ENCODE peak calls at places on chromosomes 7 and 10, in nine cellular contexts. W, I, R, V, O, Y, Q, B and H are unnamed samples.

GRCh38 chr7:67343566-67343965 is 346.9 kb downstream of the TYW1 start:
- DNase-seq in W (no peak), I (no peak), R (no peak), V (no peak), O (peak; percentile 19), Y (no peak), Q (no peak), B (peak; percentile 46), H (no peak)

GRCh38 chr7:5689118-5689517 is 92.3 kb downstream of the RNF216 start:
- DNase-seq in W (no peak), I (no peak), R (peak; percentile 87), V (no peak), O (no peak), Y (peak; percentile 50), Q (no peak), B (no peak), H (no peak)

GRCh38 chr7:32115831-32116230 is 45.6 kb upstream of the PDE1C start:
- DNase-seq in W (no peak), I (no peak), R (no peak), V (no peak), O (no peak), Y (no peak), Q (no peak), B (no peak), H (peak; percentile 81)

GRCh38 chr7:7276151-7276550 is 93.8 kb downstream of the C1GALT1 start:
- DNase-seq in W (peak; percentile 3), I (no peak), R (no peak), V (no peak), O (no peak), Y (no peak), Q (no peak), B (no peak), H (no peak)

GRCh38 chr10:5476918-5477525 is 22.3 kb downstream of the CALML5 start:
- DNase-seq in W (no peak), I (no peak), R (no peak), V (no peak), O (peak; percentile 62), Y (no peak), Q (no peak), B (no peak), H (no peak)

GRCh38 chr10:66837990-66838389 is 87.8 kb upstream of the LRRTM3 start:
- DNase-seq in W (no peak), I (no peak), R (no peak), V (no peak), O (no peak), Y (no peak), Q (no peak), B (no peak), H (peak; percentile 53)

GRCh38 chr10:30151581-30152389 is 92.4 kb upstream of the JCAD start:
- DNase-seq in W (peak; percentile 2), I (no peak), R (peak; percentile 2), V (no peak), O (peak; percentile 62), Y (no peak), Q (no peak), B (peak; percentile 5), H (peak; percentile 69)

GRCh38 chr7:130918129-130919052 is 184.4 kb upstream of the KLF14 start:
- DNase-seq in W (no peak), I (no peak), R (peak; percentile 61), V (no peak), O (no peak), Y (no peak), Q (no peak), B (no peak), H (no peak)

GRCh38 chr10:90306187-90306586 is 551.7 kb downstream of the HTR7 start:
- DNase-seq in W (no peak), I (no peak), R (no peak), V (no peak), O (no peak), Y (no peak), Q (no peak), B (no peak), H (peak; percentile 86)

GRCh38 chr7:86453454-86453853 is 190.3 kb upstream of the GRM3 start:
- DNase-seq in W (no peak), I (no peak), R (no peak), V (no peak), O (peak; percentile 70), Y (no peak), Q (no peak), B (no peak), H (no peak)

GRCh38 chr7:128022631-128023532 is 8.4 kb downstream of the LRRC4 start:
- DNase-seq in W (no peak), I (no peak), R (no peak), V (no peak), O (no peak), Y (no peak), Q (no peak), B (no peak), H (peak; percentile 77)

GRCh38 chr7:128891110-128891941 is 19.2 kb downstream of the KCP start:
- DNase-seq in W (peak; percentile 85), I (no peak), R (peak; percentile 33), V (no peak), O (peak; percentile 89), Y (no peak), Q (no peak), B (no peak), H (peak; percentile 56)

GRCh38 chr10:123270221-123270620 is 116.0 kb downstream of the BUB3 start:
- DNase-seq in W (no peak), I (no peak), R (no peak), V (no peak), O (peak; percentile 3), Y (no peak), Q (no peak), B (no peak), H (peak; percentile 37)

GRCh38 chr7:22445140-22445722 is 54.8 kb downstream of the STEAP1B start:
- DNase-seq in W (peak; percentile 66), I (peak; percentile 81), R (peak; percentile 9), V (peak; percentile 12), O (peak; percentile 61), Y (no peak), Q (no peak), B (peak; percentile 78), H (no peak)

GRCh38 chr7:32802305-32802910 is 89.2 kb downstream of the KBTBD2 start:
- DNase-seq in W (no peak), I (no peak), R (no peak), V (no peak), O (no peak), Y (no peak), Q (no peak), B (no peak), H (no peak)

GRCh38 chr7:37311282-37311868 is 137.3 kb downstream of the ELMO1 start:
- DNase-seq in W (no peak), I (peak; percentile 58), R (peak; percentile 28), V (peak; percentile 20), O (no peak), Y (peak; percentile 23), Q (no peak), B (no peak), H (no peak)

GRCh38 chr10:122073508-122073907 is 84.5 kb downstream of the TACC2 start:
- DNase-seq in W (no peak), I (no peak), R (no peak), V (no peak), O (no peak), Y (no peak), Q (no peak), B (no peak), H (no peak)

GRCh38 chr7:156827587-156828203 is 65.3 kb downstream of the LMBR1 start:
- DNase-seq in W (no peak), I (no peak), R (no peak), V (no peak), O (no peak), Y (no peak), Q (no peak), B (no peak), H (peak; percentile 22)

GRCh38 chr7:2287742-2288141 is 26.5 kb downstream of the SNX8 start:
- DNase-seq in W (no peak), I (no peak), R (no peak), V (no peak), O (no peak), Y (no peak), Q (no peak), B (no peak), H (no peak)

GRCh38 chr7:54932818-54933543 is 85.8 kb upstream of the EGFR start:
- DNase-seq in W (peak; percentile 85), I (peak; percentile 82), R (no peak), V (peak; percentile 77), O (peak; percentile 89), Y (no peak), Q (no peak), B (peak; percentile 69), H (peak; percentile 73)

GRCh38 chr7:25854059-25854458 is 297.9 kb upstream of the NFE2L3 start:
- DNase-seq in W (no peak), I (no peak), R (no peak), V (no peak), O (peak; percentile 58), Y (no peak), Q (no peak), B (no peak), H (no peak)

GRCh38 chr7:2564970-2565546 is 6.3 kb downstream of the IQCE start:
- DNase-seq in W (no peak), I (peak; percentile 11), R (no peak), V (no peak), O (no peak), Y (no peak), Q (no peak), B (no peak), H (no peak)

GRCh38 chr10:127832456-127832855 is 60.3 kb downstream of the CLRN3 start:
- DNase-seq in W (peak; percentile 41), I (no peak), R (no peak), V (no peak), O (peak; percentile 38), Y (no peak), Q (no peak), B (no peak), H (no peak)

GRCh38 chr7:155820788-155821187 is 8.5 kb upstream of the SHH start:
- DNase-seq in W (no peak), I (peak; percentile 41), R (no peak), V (no peak), O (no peak), Y (no peak), Q (no peak), B (no peak), H (no peak)

GRCh38 chr7:105377903-105378302 is 10.8 kb downstream of the SRPK2 start:
- DNase-seq in W (no peak), I (no peak), R (no peak), V (no peak), O (no peak), Y (no peak), Q (no peak), B (no peak), H (no peak)

GRCh38 chr7:36638586-36639265 is 85.6 kb downstream of the AOAH start:
- DNase-seq in W (no peak), I (no peak), R (peak; percentile 36), V (no peak), O (no peak), Y (no peak), Q (no peak), B (no peak), H (no peak)

GRCh38 chr7:30708983-30709382 is 26.7 kb upstream of the CRHR2 start:
- DNase-seq in W (peak; percentile 12), I (no peak), R (no peak), V (no peak), O (no peak), Y (no peak), Q (no peak), B (no peak), H (no peak)

GRCh38 chr7:45642044-45642443 is 67.9 kb downstream of the ADCY1 start:
- DNase-seq in W (no peak), I (no peak), R (no peak), V (no peak), O (peak; percentile 77), Y (no peak), Q (no peak), B (no peak), H (peak; percentile 1)